ENCODE peak calls at places on chromosomes 5 and 9, in ten cellular contexts. One of them, this sample, is unnamed.

GRCh38 chr5:121976979-121977378 is 15.2 kb downstream of the SRFBP1 start:
- DNase-seq in NT2/D1: no peak
- DNase-seq in C1 segment of cervical spinal cord: no peak
- DNase-seq in iris pigment epithelial cell: peak
- DNase-seq in left cardiac atrium: no peak
- DNase-seq in GDM1: no peak
- DNase-seq in IMR-90: peak
- DNase-seq in activated CD8-positive, alpha-beta T cell treated with anti-CD3 and anti-CD28 coated beads, Interleukin-2, amount 10 ng/mL, durations not matched to agents 7 days and 5 days: no peak
- DNase-seq in lower lobe of right lung: no peak
- DNase-seq in amygdala: no peak
- DNase-seq in this sample: no peak

GRCh38 chr9:91803970-91804752 is 145.9 kb downstream of the ROR2 start:
- DNase-seq in NT2/D1: no peak
- DNase-seq in C1 segment of cervical spinal cord: no peak
- DNase-seq in iris pigment epithelial cell: no peak
- DNase-seq in left cardiac atrium: no peak
- DNase-seq in GDM1: no peak
- DNase-seq in IMR-90: no peak
- DNase-seq in activated CD8-positive, alpha-beta T cell treated with anti-CD3 and anti-CD28 coated beads, Interleukin-2, amount 10 ng/mL, durations not matched to agents 7 days and 5 days: no peak
- DNase-seq in lower lobe of right lung: no peak
- DNase-seq in amygdala: no peak
- DNase-seq in this sample: peak

GRCh38 chr5:177311361-177311722 is 356 bp downstream of the MXD3 start:
- DNase-seq in NT2/D1: no peak
- DNase-seq in C1 segment of cervical spinal cord: no peak
- DNase-seq in iris pigment epithelial cell: no peak
- DNase-seq in left cardiac atrium: no peak
- DNase-seq in GDM1: no peak
- DNase-seq in IMR-90: no peak
- DNase-seq in activated CD8-positive, alpha-beta T cell treated with anti-CD3 and anti-CD28 coated beads, Interleukin-2, amount 10 ng/mL, durations not matched to agents 7 days and 5 days: no peak
- DNase-seq in lower lobe of right lung: no peak
- DNase-seq in amygdala: no peak
- DNase-seq in this sample: no peak

GRCh38 chr5:95861221-95861857 is 38.8 kb upstream of the GLRX start:
- DNase-seq in NT2/D1: no peak
- DNase-seq in C1 segment of cervical spinal cord: no peak
- DNase-seq in iris pigment epithelial cell: peak
- DNase-seq in left cardiac atrium: peak
- DNase-seq in GDM1: no peak
- DNase-seq in IMR-90: peak
- DNase-seq in activated CD8-positive, alpha-beta T cell treated with anti-CD3 and anti-CD28 coated beads, Interleukin-2, amount 10 ng/mL, durations not matched to agents 7 days and 5 days: no peak
- DNase-seq in lower lobe of right lung: peak
- DNase-seq in amygdala: no peak
- DNase-seq in this sample: no peak

GRCh38 chr5:172429201-172429940 is 25.0 kb downstream of the SH3PXD2B start:
- DNase-seq in NT2/D1: no peak
- DNase-seq in C1 segment of cervical spinal cord: no peak
- DNase-seq in iris pigment epithelial cell: peak
- DNase-seq in left cardiac atrium: peak
- DNase-seq in GDM1: no peak
- DNase-seq in IMR-90: peak
- DNase-seq in activated CD8-positive, alpha-beta T cell treated with anti-CD3 and anti-CD28 coated beads, Interleukin-2, amount 10 ng/mL, durations not matched to agents 7 days and 5 days: no peak
- DNase-seq in lower lobe of right lung: no peak
- DNase-seq in amygdala: no peak
- DNase-seq in this sample: no peak

GRCh38 chr5:37839441-37840035 is 303 bp downstream of the GDNF start:
- DNase-seq in NT2/D1: no peak
- DNase-seq in C1 segment of cervical spinal cord: no peak
- DNase-seq in iris pigment epithelial cell: peak
- DNase-seq in left cardiac atrium: peak
- DNase-seq in GDM1: no peak
- DNase-seq in IMR-90: peak
- DNase-seq in activated CD8-positive, alpha-beta T cell treated with anti-CD3 and anti-CD28 coated beads, Interleukin-2, amount 10 ng/mL, durations not matched to agents 7 days and 5 days: no peak
- DNase-seq in lower lobe of right lung: no peak
- DNase-seq in amygdala: no peak
- DNase-seq in this sample: no peak

GRCh38 chr5:175772747-175773533 is 98.4 kb upstream of the CPLX2 start:
- DNase-seq in NT2/D1: no peak
- DNase-seq in C1 segment of cervical spinal cord: no peak
- DNase-seq in iris pigment epithelial cell: no peak
- DNase-seq in left cardiac atrium: no peak
- DNase-seq in GDM1: no peak
- DNase-seq in IMR-90: no peak
- DNase-seq in activated CD8-positive, alpha-beta T cell treated with anti-CD3 and anti-CD28 coated beads, Interleukin-2, amount 10 ng/mL, durations not matched to agents 7 days and 5 days: no peak
- DNase-seq in lower lobe of right lung: no peak
- DNase-seq in amygdala: no peak
- DNase-seq in this sample: no peak

GRCh38 chr5:1769752-1770442 is 29.7 kb downstream of the MRPL36 start:
- DNase-seq in NT2/D1: no peak
- DNase-seq in C1 segment of cervical spinal cord: no peak
- DNase-seq in iris pigment epithelial cell: no peak
- DNase-seq in left cardiac atrium: no peak
- DNase-seq in GDM1: no peak
- DNase-seq in IMR-90: no peak
- DNase-seq in activated CD8-positive, alpha-beta T cell treated with anti-CD3 and anti-CD28 coated beads, Interleukin-2, amount 10 ng/mL, durations not matched to agents 7 days and 5 days: no peak
- DNase-seq in lower lobe of right lung: peak
- DNase-seq in amygdala: no peak
- DNase-seq in this sample: no peak

GRCh38 chr5:137142371-137143243 is 356.5 kb downstream of the SPOCK1 start:
- DNase-seq in NT2/D1: no peak
- DNase-seq in C1 segment of cervical spinal cord: no peak
- DNase-seq in iris pigment epithelial cell: peak
- DNase-seq in left cardiac atrium: peak
- DNase-seq in GDM1: no peak
- DNase-seq in IMR-90: peak
- DNase-seq in activated CD8-positive, alpha-beta T cell treated with anti-CD3 and anti-CD28 coated beads, Interleukin-2, amount 10 ng/mL, durations not matched to agents 7 days and 5 days: no peak
- DNase-seq in lower lobe of right lung: no peak
- DNase-seq in amygdala: no peak
- DNase-seq in this sample: no peak

GRCh38 chr9:7143801-7144200 is 386.0 kb downstream of the KDM4C start:
- DNase-seq in NT2/D1: no peak
- DNase-seq in C1 segment of cervical spinal cord: no peak
- DNase-seq in iris pigment epithelial cell: no peak
- DNase-seq in left cardiac atrium: no peak
- DNase-seq in GDM1: no peak
- DNase-seq in IMR-90: no peak
- DNase-seq in activated CD8-positive, alpha-beta T cell treated with anti-CD3 and anti-CD28 coated beads, Interleukin-2, amount 10 ng/mL, durations not matched to agents 7 days and 5 days: no peak
- DNase-seq in lower lobe of right lung: no peak
- DNase-seq in amygdala: no peak
- DNase-seq in this sample: no peak

GRCh38 chr9:99103909-99104458 is 929 bp upstream of the TGFBR1 start:
- DNase-seq in NT2/D1: no peak
- DNase-seq in C1 segment of cervical spinal cord: no peak
- DNase-seq in iris pigment epithelial cell: peak
- DNase-seq in left cardiac atrium: peak
- DNase-seq in GDM1: no peak
- DNase-seq in IMR-90: peak
- DNase-seq in activated CD8-positive, alpha-beta T cell treated with anti-CD3 and anti-CD28 coated beads, Interleukin-2, amount 10 ng/mL, durations not matched to agents 7 days and 5 days: no peak
- DNase-seq in lower lobe of right lung: no peak
- DNase-seq in amygdala: no peak
- DNase-seq in this sample: no peak

GRCh38 chr5:96254980-96255681 is 177.9 kb downstream of the PCSK1 start:
- DNase-seq in NT2/D1: no peak
- DNase-seq in C1 segment of cervical spinal cord: no peak
- DNase-seq in iris pigment epithelial cell: peak
- DNase-seq in left cardiac atrium: no peak
- DNase-seq in GDM1: no peak
- DNase-seq in IMR-90: peak
- DNase-seq in activated CD8-positive, alpha-beta T cell treated with anti-CD3 and anti-CD28 coated beads, Interleukin-2, amount 10 ng/mL, durations not matched to agents 7 days and 5 days: no peak
- DNase-seq in lower lobe of right lung: no peak
- DNase-seq in amygdala: no peak
- DNase-seq in this sample: no peak

GRCh38 chr9:24961787-24962186 is 416.1 kb upstream of the IZUMO3 start:
- DNase-seq in NT2/D1: no peak
- DNase-seq in C1 segment of cervical spinal cord: no peak
- DNase-seq in iris pigment epithelial cell: no peak
- DNase-seq in left cardiac atrium: no peak
- DNase-seq in GDM1: no peak
- DNase-seq in IMR-90: no peak
- DNase-seq in activated CD8-positive, alpha-beta T cell treated with anti-CD3 and anti-CD28 coated beads, Interleukin-2, amount 10 ng/mL, durations not matched to agents 7 days and 5 days: no peak
- DNase-seq in lower lobe of right lung: no peak
- DNase-seq in amygdala: no peak
- DNase-seq in this sample: no peak

GRCh38 chr5:79795764-79796398 is 106.2 kb downstream of the CMYA5 start:
- DNase-seq in NT2/D1: no peak
- DNase-seq in C1 segment of cervical spinal cord: no peak
- DNase-seq in iris pigment epithelial cell: peak
- DNase-seq in left cardiac atrium: peak
- DNase-seq in GDM1: no peak
- DNase-seq in IMR-90: no peak
- DNase-seq in activated CD8-positive, alpha-beta T cell treated with anti-CD3 and anti-CD28 coated beads, Interleukin-2, amount 10 ng/mL, durations not matched to agents 7 days and 5 days: no peak
- DNase-seq in lower lobe of right lung: no peak
- DNase-seq in amygdala: no peak
- DNase-seq in this sample: no peak

GRCh38 chr5:79263290-79263689 is 27.4 kb downstream of the JMY start:
- DNase-seq in NT2/D1: no peak
- DNase-seq in C1 segment of cervical spinal cord: no peak
- DNase-seq in iris pigment epithelial cell: no peak
- DNase-seq in left cardiac atrium: no peak
- DNase-seq in GDM1: no peak
- DNase-seq in IMR-90: no peak
- DNase-seq in activated CD8-positive, alpha-beta T cell treated with anti-CD3 and anti-CD28 coated beads, Interleukin-2, amount 10 ng/mL, durations not matched to agents 7 days and 5 days: peak
- DNase-seq in lower lobe of right lung: no peak
- DNase-seq in amygdala: no peak
- DNase-seq in this sample: no peak

GRCh38 chr9:116286287-116286686 is 132.7 kb downstream of the PAPPA start:
- DNase-seq in NT2/D1: peak
- DNase-seq in C1 segment of cervical spinal cord: no peak
- DNase-seq in iris pigment epithelial cell: no peak
- DNase-seq in left cardiac atrium: no peak
- DNase-seq in GDM1: no peak
- DNase-seq in IMR-90: no peak
- DNase-seq in activated CD8-positive, alpha-beta T cell treated with anti-CD3 and anti-CD28 coated beads, Interleukin-2, amount 10 ng/mL, durations not matched to agents 7 days and 5 days: no peak
- DNase-seq in lower lobe of right lung: no peak
- DNase-seq in amygdala: no peak
- DNase-seq in this sample: no peak

GRCh38 chr9:133151601-133152525 is 11.9 kb downstream of the GBGT1 start:
- DNase-seq in NT2/D1: no peak
- DNase-seq in C1 segment of cervical spinal cord: no peak
- DNase-seq in iris pigment epithelial cell: no peak
- DNase-seq in left cardiac atrium: no peak
- DNase-seq in GDM1: no peak
- DNase-seq in IMR-90: no peak
- DNase-seq in activated CD8-positive, alpha-beta T cell treated with anti-CD3 and anti-CD28 coated beads, Interleukin-2, amount 10 ng/mL, durations not matched to agents 7 days and 5 days: no peak
- DNase-seq in lower lobe of right lung: no peak
- DNase-seq in amygdala: no peak
- DNase-seq in this sample: no peak

GRCh38 chr9:75467141-75467540 is 378.8 kb downstream of the OSTF1 start:
- DNase-seq in NT2/D1: no peak
- DNase-seq in C1 segment of cervical spinal cord: no peak
- DNase-seq in iris pigment epithelial cell: no peak
- DNase-seq in left cardiac atrium: no peak
- DNase-seq in GDM1: no peak
- DNase-seq in IMR-90: no peak
- DNase-seq in activated CD8-positive, alpha-beta T cell treated with anti-CD3 and anti-CD28 coated beads, Interleukin-2, amount 10 ng/mL, durations not matched to agents 7 days and 5 days: no peak
- DNase-seq in lower lobe of right lung: no peak
- DNase-seq in amygdala: no peak
- DNase-seq in this sample: no peak

GRCh38 chr9:70574222-70574837 is 159.9 kb upstream of the KLF9 start:
- DNase-seq in NT2/D1: no peak
- DNase-seq in C1 segment of cervical spinal cord: no peak
- DNase-seq in iris pigment epithelial cell: peak
- DNase-seq in left cardiac atrium: peak
- DNase-seq in GDM1: no peak
- DNase-seq in IMR-90: peak
- DNase-seq in activated CD8-positive, alpha-beta T cell treated with anti-CD3 and anti-CD28 coated beads, Interleukin-2, amount 10 ng/mL, durations not matched to agents 7 days and 5 days: no peak
- DNase-seq in lower lobe of right lung: no peak
- DNase-seq in amygdala: no peak
- DNase-seq in this sample: no peak

GRCh38 chr9:34793428-34793827 is 83.5 kb upstream of the CCL21 start:
- DNase-seq in NT2/D1: no peak
- DNase-seq in C1 segment of cervical spinal cord: no peak
- DNase-seq in iris pigment epithelial cell: no peak
- DNase-seq in left cardiac atrium: no peak
- DNase-seq in GDM1: no peak
- DNase-seq in IMR-90: no peak
- DNase-seq in activated CD8-positive, alpha-beta T cell treated with anti-CD3 and anti-CD28 coated beads, Interleukin-2, amount 10 ng/mL, durations not matched to agents 7 days and 5 days: no peak
- DNase-seq in lower lobe of right lung: no peak
- DNase-seq in amygdala: no peak
- DNase-seq in this sample: no peak

GRCh38 chr5:152995214-152995725 is 495.2 kb upstream of the GRIA1 start:
- DNase-seq in NT2/D1: no peak
- DNase-seq in C1 segment of cervical spinal cord: no peak
- DNase-seq in iris pigment epithelial cell: no peak
- DNase-seq in left cardiac atrium: no peak
- DNase-seq in GDM1: no peak
- DNase-seq in IMR-90: no peak
- DNase-seq in activated CD8-positive, alpha-beta T cell treated with anti-CD3 and anti-CD28 coated beads, Interleukin-2, amount 10 ng/mL, durations not matched to agents 7 days and 5 days: no peak
- DNase-seq in lower lobe of right lung: no peak
- DNase-seq in amygdala: no peak
- DNase-seq in this sample: no peak

GRCh38 chr9:132797861-132798659 is 80.0 kb downstream of the AK8 start:
- DNase-seq in NT2/D1: no peak
- DNase-seq in C1 segment of cervical spinal cord: no peak
- DNase-seq in iris pigment epithelial cell: peak
- DNase-seq in left cardiac atrium: no peak
- DNase-seq in GDM1: no peak
- DNase-seq in IMR-90: no peak
- DNase-seq in activated CD8-positive, alpha-beta T cell treated with anti-CD3 and anti-CD28 coated beads, Interleukin-2, amount 10 ng/mL, durations not matched to agents 7 days and 5 days: no peak
- DNase-seq in lower lobe of right lung: no peak
- DNase-seq in amygdala: no peak
- DNase-seq in this sample: peak

GRCh38 chr5:179355976-179356968 is 11.0 kb upstream of the ADAMTS2 start:
- DNase-seq in NT2/D1: no peak
- DNase-seq in C1 segment of cervical spinal cord: no peak
- DNase-seq in iris pigment epithelial cell: peak
- DNase-seq in left cardiac atrium: no peak
- DNase-seq in GDM1: no peak
- DNase-seq in IMR-90: peak
- DNase-seq in activated CD8-positive, alpha-beta T cell treated with anti-CD3 and anti-CD28 coated beads, Interleukin-2, amount 10 ng/mL, durations not matched to agents 7 days and 5 days: no peak
- DNase-seq in lower lobe of right lung: no peak
- DNase-seq in amygdala: no peak
- DNase-seq in this sample: no peak

GRCh38 chr9:135344523-135344901 is 135.1 kb upstream of the PPP1R26 start:
- DNase-seq in NT2/D1: no peak
- DNase-seq in C1 segment of cervical spinal cord: no peak
- DNase-seq in iris pigment epithelial cell: no peak
- DNase-seq in left cardiac atrium: peak
- DNase-seq in GDM1: no peak
- DNase-seq in IMR-90: no peak
- DNase-seq in activated CD8-positive, alpha-beta T cell treated with anti-CD3 and anti-CD28 coated beads, Interleukin-2, amount 10 ng/mL, durations not matched to agents 7 days and 5 days: no peak
- DNase-seq in lower lobe of right lung: no peak
- DNase-seq in amygdala: no peak
- DNase-seq in this sample: no peak

GRCh38 chr5:77262685-77263084 is 52.2 kb downstream of the PDE8B start:
- DNase-seq in NT2/D1: no peak
- DNase-seq in C1 segment of cervical spinal cord: no peak
- DNase-seq in iris pigment epithelial cell: no peak
- DNase-seq in left cardiac atrium: no peak
- DNase-seq in GDM1: no peak
- DNase-seq in IMR-90: no peak
- DNase-seq in activated CD8-positive, alpha-beta T cell treated with anti-CD3 and anti-CD28 coated beads, Interleukin-2, amount 10 ng/mL, durations not matched to agents 7 days and 5 days: no peak
- DNase-seq in lower lobe of right lung: no peak
- DNase-seq in amygdala: no peak
- DNase-seq in this sample: no peak